ENCODE peak calls at places on chromosomes 4 and X, in four cellular contexts. H, T, M and L are unnamed samples.

GRCh38 chrX:13515181-13515930 is 54.0 kb upstream of the EGFL6 start:
- DNase-seq in H (no peak), T (no peak), M (no peak), L (no peak)

GRCh38 chr4:78939667-78940008 is 400 bp upstream of the PAQR3 start:
- DNase-seq in H (no peak), T (no peak), M (no peak), L (no peak)

GRCh38 chr4:37365888-37366287 is 121.3 kb downstream of the NWD2 start:
- DNase-seq in H (no peak), T (no peak), M (no peak), L (no peak)

GRCh38 chr4:98586634-98587354 is 71.6 kb downstream of the TSPAN5 start:
- DNase-seq in H (no peak), T (no peak), M (no peak), L (no peak)

GRCh38 chr4:153205028-153205648 is 895 bp downstream of the TRIM2 start:
- DNase-seq in H (no peak), T (peak; percentile 23), M (peak; percentile 38), L (peak; percentile 83)

GRCh38 chr4:32192363-32192762 is 1472.2 kb downstream of the PCDH7 start:
- DNase-seq in H (no peak), T (no peak), M (no peak), L (no peak)

GRCh38 chrX:34901761-34902160 is 40.8 kb upstream of the FAM47B start:
- DNase-seq in H (no peak), T (no peak), M (no peak), L (no peak)

GRCh38 chr4:108881190-108881589 is 118.3 kb upstream of the ETNPPL start:
- DNase-seq in H (no peak), T (no peak), M (no peak), L (no peak)

GRCh38 chr4:124803026-124803425 is 90.5 kb upstream of the ANKRD50 start:
- DNase-seq in H (no peak), T (no peak), M (no peak), L (no peak)

GRCh38 chr4:148589182-148589581 is 147.0 kb upstream of the NR3C2 start:
- DNase-seq in H (no peak), T (no peak), M (no peak), L (no peak)

GRCh38 chr4:42282081-42282901 is 115.0 kb upstream of the SHISA3 start:
- DNase-seq in H (peak; percentile 72), T (peak; percentile 3), M (peak; percentile 57), L (peak; percentile 81)

GRCh38 chr4:156557962-156558361 is 413.6 kb downstream of the PDGFC start:
- DNase-seq in H (no peak), T (no peak), M (no peak), L (no peak)

GRCh38 chrX:2576793-2577192 is 76.0 kb upstream of the DHRSX start:
- DNase-seq in H (no peak), T (no peak), M (no peak), L (no peak)

GRCh38 chr4:40434126-40434692 is 99.1 kb downstream of the CHRNA9 start:
- DNase-seq in H (no peak), T (no peak), M (no peak), L (no peak)

GRCh38 chr4:20122198-20122988 is 129.3 kb upstream of the SLIT2 start:
- DNase-seq in H (no peak), T (no peak), M (no peak), L (no peak)

GRCh38 chr4:244471-244870 is 60.8 kb downstream of the ZNF732 start:
- DNase-seq in H (peak; percentile 59), T (peak; percentile 33), M (peak; percentile 53), L (peak; percentile 74)

GRCh38 chr4:35465096-35465495 is 779.2 kb downstream of the ARAP2 start:
- DNase-seq in H (no peak), T (no peak), M (no peak), L (no peak)

GRCh38 chr4:10832989-10833635 is 148.5 kb upstream of the CLNK start:
- DNase-seq in H (no peak), T (no peak), M (no peak), L (no peak)

GRCh38 chrX:18173494-18174180 is 47.0 kb downstream of the BEND2 start:
- DNase-seq in H (no peak), T (no peak), M (no peak), L (no peak)

GRCh38 chr4:69881173-69881773 is 21.3 kb upstream of the SULT1E1 start:
- DNase-seq in H (peak; percentile 54), T (no peak), M (peak; percentile 61), L (no peak)

GRCh38 chr4:186669159-186669720 is 54.4 kb downstream of the FAT1 start:
- DNase-seq in H (no peak), T (no peak), M (peak; percentile 15), L (peak; percentile 79)

GRCh38 chrX:44878780-44879179 is 5.8 kb downstream of the KDM6A start:
- DNase-seq in H (no peak), T (no peak), M (no peak), L (no peak)

GRCh38 chrX:25083661-25084060 is 67.9 kb upstream of the ARX start:
- DNase-seq in H (no peak), T (no peak), M (no peak), L (no peak)

GRCh38 chr4:158768577-158769174 is at the start of gene FNIP2:
- DNase-seq in H (peak; percentile 76), T (peak; percentile 53), M (peak; percentile 84), L (peak; percentile 89)

GRCh38 chrX:126165721-126166401 is at the start of gene DCAF12L2:
- DNase-seq in H (no peak), T (no peak), M (no peak), L (peak; percentile 74)

GRCh38 chr4:1244978-1245471 is 3.9 kb downstream of the CTBP1 start:
- DNase-seq in H (no peak), T (no peak), M (peak; percentile 45), L (peak; percentile 32)

GRCh38 chrX:38279188-38279587 is 48.1 kb downstream of the RPGR start:
- DNase-seq in H (no peak), T (no peak), M (no peak), L (no peak)

GRCh38 chrX:115226929-115227328 is 7.0 kb downstream of the LRCH2 start:
- DNase-seq in H (peak; percentile 62), T (no peak), M (no peak), L (peak; percentile 73)

DNA sequence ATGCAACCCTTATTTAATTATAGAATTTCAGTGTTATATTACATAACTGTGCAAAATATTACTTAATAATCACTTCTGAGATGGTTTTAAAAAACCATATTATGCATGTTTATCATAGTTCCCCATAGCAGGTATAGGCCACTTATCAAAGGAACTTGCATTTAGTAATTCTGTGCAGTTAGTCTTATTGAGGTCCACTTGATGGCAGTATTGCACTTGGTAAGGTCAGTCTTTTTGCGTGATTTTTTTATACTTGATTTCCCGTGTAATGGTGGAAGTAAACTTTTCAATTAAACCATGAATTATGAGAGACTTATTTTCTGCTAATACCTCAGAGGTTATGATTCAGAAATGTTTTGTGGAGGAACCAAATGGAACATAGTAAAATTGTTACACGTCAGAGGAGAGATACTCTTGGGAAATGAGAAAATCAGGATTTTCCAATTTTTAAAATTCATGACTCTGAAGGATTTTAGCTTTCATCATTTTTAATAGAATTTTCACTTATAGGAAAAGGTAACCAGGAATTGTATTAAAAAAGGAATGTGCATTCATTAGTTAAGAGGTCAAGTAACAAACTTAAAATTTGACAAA is 230.0 kb downstream of the CCSER1 start:
- DNase-seq in H (peak; percentile 69), T (no peak), M (peak; percentile 4), L (no peak)
- TF ChIP-seq CTCF in H (peak; percentile 72), T (no peak), M (peak; percentile 70), L (peak; percentile 86)

GRCh38 chr4:21248336-21248735 is 548.1 kb downstream of the PACRGL start:
- DNase-seq in H (no peak), T (no peak), M (no peak), L (no peak)
- H3K4me1 ChIP-seq in H (no peaks in the 10 kb centered on the region), T (no peaks in the 10 kb centered on the region), M (no peaks in the 10 kb centered on the region), L (peaks cover 8% of the 10 kb centered on the region)

GRCh38 chr4:111628437-111628836 is 516.8 kb upstream of the FAM241A start:
- DNase-seq in H (no peak), T (no peak), M (no peak), L (peak; percentile 48)

GRCh38 chr4:111630705-111631104 is 514.5 kb upstream of the FAM241A start:
- DNase-seq in H (no peak), T (no peak), M (no peak), L (no peak)

GRCh38 chr4:111633663-111634266 is 511.5 kb upstream of the FAM241A start:
- DNase-seq in H (no peak), T (no peak), M (no peak), L (no peak)

GRCh38 chr4:111632752-111633151 is 512.5 kb upstream of the FAM241A start:
- DNase-seq in H (no peak), T (no peak), M (no peak), L (no peak)

DNA sequence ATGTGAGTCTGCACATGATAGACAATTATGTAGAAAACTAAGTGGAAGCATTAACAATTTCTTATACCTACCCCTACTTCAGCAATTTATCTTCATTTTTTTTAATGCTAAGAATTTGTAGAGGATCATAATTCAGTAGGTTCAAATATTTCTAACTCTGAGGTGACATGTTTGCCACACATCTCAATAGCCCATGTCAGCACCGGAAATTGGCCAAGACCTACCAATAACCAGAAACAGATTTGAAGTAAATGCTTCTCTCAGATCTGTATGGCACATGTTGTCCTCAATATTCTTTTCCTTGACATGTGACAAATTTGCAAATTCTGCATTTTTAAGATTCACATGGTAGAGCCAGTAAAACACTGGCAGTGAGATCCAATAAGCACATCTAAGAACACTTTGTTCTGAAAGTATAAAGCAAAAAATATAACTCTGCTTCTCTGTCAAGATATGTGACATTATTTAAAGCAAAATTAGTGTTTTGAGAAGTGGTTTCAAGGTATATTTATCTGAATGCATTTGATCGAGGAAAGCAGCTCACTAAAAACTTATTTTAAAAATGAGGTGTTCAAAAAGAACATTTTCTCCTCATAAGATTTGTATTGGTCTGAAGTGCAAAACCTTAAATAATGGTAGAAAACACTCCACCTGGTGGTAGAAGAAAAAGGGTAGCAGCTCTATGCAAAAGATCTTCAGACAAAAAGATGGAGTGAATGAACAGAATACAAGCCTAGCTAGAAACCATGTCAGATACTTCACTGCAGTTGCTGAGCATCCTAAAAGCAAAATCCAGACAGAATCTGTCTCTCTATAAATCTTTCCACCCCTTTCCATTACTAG is 513.9 kb upstream of the FAM241A start:
- DNase-seq in H (peak; percentile 27), T (no peak), M (no peak), L (no peak)
- TF ChIP-seq CTCF in H (peak; percentile 49), T (no peak), M (peak; percentile 19), L (peak; percentile 84)

DNA sequence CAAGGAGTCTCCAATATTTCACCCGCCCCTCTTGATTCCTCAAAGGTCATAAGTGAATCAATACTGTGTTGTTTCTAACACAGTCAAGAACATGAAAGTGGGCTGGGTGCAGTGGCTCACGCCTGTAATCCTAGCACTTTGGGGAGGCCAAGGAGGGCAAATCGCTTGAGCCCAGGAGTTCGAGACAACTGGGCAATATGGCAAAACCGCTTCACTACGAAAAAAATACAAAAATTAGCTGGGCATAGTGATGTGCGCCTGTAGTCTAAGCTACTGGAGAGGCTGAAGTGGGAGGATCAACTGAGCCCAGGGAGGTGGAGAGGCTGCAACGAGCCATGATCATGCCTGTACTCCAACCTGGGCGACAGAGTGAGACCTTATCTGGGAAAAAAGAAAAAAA is 3.4 kb downstream of the ACSL1 start:
- DNase-seq in H (no peak), T (no peak), M (no peak), L (no peak)
- H3K4me1 ChIP-seq in H (peaks cover 17% of the 10 kb centered on the region), T (peaks cover 29% of the 10 kb centered on the region), M (peaks cover 34% of the 10 kb centered on the region), L (peaks cover 15% of the 10 kb centered on the region)

GRCh38 chr4:174764105-174764729 is 64.8 kb downstream of the GLRA3 start:
- DNase-seq in H (peak; percentile 74), T (no peak), M (no peak), L (no peak)

GRCh38 chr4:174757736-174758135 is 71.3 kb downstream of the GLRA3 start:
- DNase-seq in H (no peak), T (no peak), M (no peak), L (peak; percentile 72)

GRCh38 chr4:174763454-174764104 is 65.5 kb downstream of the GLRA3 start:
- DNase-seq in H (no peak), T (no peak), M (no peak), L (no peak)
- TF ChIP-seq CTCF in H (no peak), T (no peak), M (no peak), L (no peak)